ENCODE peak calls at places on chromosomes 6 and 20, in six cellular contexts. One of them, this sample, is unnamed.

GRCh38 chr6:72760130-72760793 is 138.4 kb downstream of the KCNQ5 start:
- DNase-seq in GM13976: no peak
- DNase-seq in stimulated activated CD4-positive, alpha-beta T cell treated with anti-CD3 and anti-CD28 coated beads, TNF-alpha, amount 100 ng/mL, for 48 hours: no peak
- DNase-seq in adrenal gland: no peak
- DNase-seq in fibroblast of the conjunctiva: peak
- DNase-seq in cerebellar cortex: no peak
- DNase-seq in this sample: no peak

GRCh38 chr20:47202765-47203667 is 153.5 kb downstream of the ZMYND8 start:
- DNase-seq in GM13976: no peak
- DNase-seq in stimulated activated CD4-positive, alpha-beta T cell treated with anti-CD3 and anti-CD28 coated beads, TNF-alpha, amount 100 ng/mL, for 48 hours: no peak
- DNase-seq in adrenal gland: no peak
- DNase-seq in fibroblast of the conjunctiva: no peak
- DNase-seq in cerebellar cortex: no peak
- DNase-seq in this sample: no peak

GRCh38 chr6:454148-454991 is 62.8 kb downstream of the IRF4 start:
- DNase-seq in GM13976: no peak
- DNase-seq in stimulated activated CD4-positive, alpha-beta T cell treated with anti-CD3 and anti-CD28 coated beads, TNF-alpha, amount 100 ng/mL, for 48 hours: no peak
- DNase-seq in adrenal gland: no peak
- DNase-seq in fibroblast of the conjunctiva: no peak
- DNase-seq in cerebellar cortex: no peak
- DNase-seq in this sample: no peak

GRCh38 chr6:79671605-79672266 is 40.6 kb downstream of the SH3BGRL2 start:
- DNase-seq in GM13976: no peak
- DNase-seq in stimulated activated CD4-positive, alpha-beta T cell treated with anti-CD3 and anti-CD28 coated beads, TNF-alpha, amount 100 ng/mL, for 48 hours: peak
- DNase-seq in adrenal gland: peak
- DNase-seq in fibroblast of the conjunctiva: no peak
- DNase-seq in cerebellar cortex: no peak
- DNase-seq in this sample: peak

GRCh38 chr20:49887251-49887827 is 28.0 kb downstream of the SPATA2 start:
- DNase-seq in GM13976: no peak
- DNase-seq in stimulated activated CD4-positive, alpha-beta T cell treated with anti-CD3 and anti-CD28 coated beads, TNF-alpha, amount 100 ng/mL, for 48 hours: no peak
- DNase-seq in adrenal gland: no peak
- DNase-seq in fibroblast of the conjunctiva: no peak
- DNase-seq in cerebellar cortex: no peak
- DNase-seq in this sample: no peak

GRCh38 chr20:41178904-41179432 is 41.6 kb downstream of the PLCG1 start:
- DNase-seq in GM13976: no peak
- DNase-seq in stimulated activated CD4-positive, alpha-beta T cell treated with anti-CD3 and anti-CD28 coated beads, TNF-alpha, amount 100 ng/mL, for 48 hours: no peak
- DNase-seq in adrenal gland: no peak
- DNase-seq in fibroblast of the conjunctiva: no peak
- DNase-seq in cerebellar cortex: no peak
- DNase-seq in this sample: peak

GRCh38 chr20:24993337-24994185 is 1.0 kb upstream of the APMAP start:
- DNase-seq in GM13976: no peak
- DNase-seq in stimulated activated CD4-positive, alpha-beta T cell treated with anti-CD3 and anti-CD28 coated beads, TNF-alpha, amount 100 ng/mL, for 48 hours: no peak
- DNase-seq in adrenal gland: no peak
- DNase-seq in fibroblast of the conjunctiva: no peak
- DNase-seq in cerebellar cortex: peak
- DNase-seq in this sample: peak

GRCh38 chr20:62928246-62928939 is 2.1 kb upstream of the DIDO1 start:
- DNase-seq in GM13976: no peak
- DNase-seq in stimulated activated CD4-positive, alpha-beta T cell treated with anti-CD3 and anti-CD28 coated beads, TNF-alpha, amount 100 ng/mL, for 48 hours: no peak
- DNase-seq in adrenal gland: no peak
- DNase-seq in fibroblast of the conjunctiva: no peak
- DNase-seq in cerebellar cortex: no peak
- DNase-seq in this sample: no peak

GRCh38 chr6:31048090-31048489 is 37.8 kb downstream of the MUC22 start:
- DNase-seq in GM13976: no peak
- DNase-seq in stimulated activated CD4-positive, alpha-beta T cell treated with anti-CD3 and anti-CD28 coated beads, TNF-alpha, amount 100 ng/mL, for 48 hours: no peak
- DNase-seq in adrenal gland: no peak
- DNase-seq in fibroblast of the conjunctiva: no peak
- DNase-seq in cerebellar cortex: no peak
- DNase-seq in this sample: no peak

GRCh38 chr6:160972111-160972510 is 19.5 kb upstream of the MAP3K4 start:
- DNase-seq in GM13976: no peak
- DNase-seq in stimulated activated CD4-positive, alpha-beta T cell treated with anti-CD3 and anti-CD28 coated beads, TNF-alpha, amount 100 ng/mL, for 48 hours: no peak
- DNase-seq in adrenal gland: no peak
- DNase-seq in fibroblast of the conjunctiva: peak
- DNase-seq in cerebellar cortex: no peak
- DNase-seq in this sample: no peak